ENCODE peak calls at places on chromosome 1, in seven cellular contexts. G, D, B, L, I, V and O are unnamed samples.

GRCh38 chr1:46581685-46582455 is 22.2 kb downstream of the MKNK1 start:
- DNase-seq in G (no peak), D (no peak), B (no peak), L (no peak), I (no peak), V (no peak), O (no peak)

GRCh38 chr1:32702599-32703478 is at the start of gene SYNC:
- DNase-seq in G (no peak), D (peak), B (peak), L (no peak), I (peak), V (peak), O (peak)

GRCh38 chr1:118812555-118812954 is 175.6 kb downstream of the TBX15 start:
- DNase-seq in G (no peak), D (no peak), B (no peak), L (no peak), I (no peak), V (no peak), O (no peak)

GRCh38 chr1:67939176-67939751 is 106.0 kb upstream of the GNG12 start:
- DNase-seq in G (no peak), D (no peak), B (no peak), L (no peak), I (no peak), V (no peak), O (no peak)

GRCh38 chr1:92051948-92052347 is 22.2 kb downstream of the EPHX4 start:
- DNase-seq in G (no peak), D (no peak), B (no peak), L (no peak), I (no peak), V (no peak), O (no peak)

GRCh38 chr1:228089520-228090380 is 7.2 kb downstream of the ARF1 start:
- DNase-seq in G (no peak), D (no peak), B (no peak), L (no peak), I (no peak), V (no peak), O (no peak)

GRCh38 chr1:84165566-84165965 is 21.5 kb downstream of the PRKACB start:
- DNase-seq in G (no peak), D (no peak), B (no peak), L (no peak), I (no peak), V (no peak), O (no peak)

GRCh38 chr1:224430511-224431113 is 4.0 kb downstream of the WDR26 start:
- DNase-seq in G (no peak), D (no peak), B (peak), L (no peak), I (no peak), V (no peak), O (peak)

GRCh38 chr1:66022904-66023620 is 230.4 kb downstream of the PDE4B start:
- DNase-seq in G (no peak), D (no peak), B (peak), L (no peak), I (no peak), V (no peak), O (no peak)

GRCh38 chr1:27137022-27137542 is 17.8 kb downstream of the SLC9A1 start:
- DNase-seq in G (peak), D (no peak), B (no peak), L (peak), I (peak), V (peak), O (peak)

GRCh38 chr1:7331926-7332535 is 439.1 kb upstream of the VAMP3 start:
- DNase-seq in G (peak), D (no peak), B (no peak), L (peak), I (no peak), V (no peak), O (no peak)

GRCh38 chr1:232953176-232953524 is 2.7 kb downstream of the NTPCR start:
- DNase-seq in G (no peak), D (no peak), B (no peak), L (no peak), I (no peak), V (no peak), O (no peak)

GRCh38 chr1:97192872-97193572 is 471.4 kb downstream of the PTBP2 start:
- DNase-seq in G (peak), D (no peak), B (peak), L (no peak), I (no peak), V (no peak), O (no peak)

GRCh38 chr1:65168867-65169266 is 20.9 kb downstream of the AK4 start:
- DNase-seq in G (no peak), D (no peak), B (no peak), L (no peak), I (no peak), V (no peak), O (no peak)

GRCh38 chr1:235254721-235255120 is 73.3 kb downstream of the ARID4B start:
- DNase-seq in G (no peak), D (no peak), B (no peak), L (no peak), I (no peak), V (no peak), O (no peak)

GRCh38 chr1:44288883-44289282 is 66.2 kb downstream of the ERI3 start:
- DNase-seq in G (no peak), D (no peak), B (no peak), L (no peak), I (no peak), V (no peak), O (no peak)

GRCh38 chr1:235648407-235648907 is 1.1 kb downstream of the GNG4 start:
- DNase-seq in G (no peak), D (no peak), B (no peak), L (no peak), I (no peak), V (no peak), O (peak)

GRCh38 chr1:100538935-100539835 is 1.2 kb downstream of the GPR88 start:
- DNase-seq in G (no peak), D (peak), B (peak), L (peak), I (peak), V (no peak), O (peak)

GRCh38 chr1:221829327-221830011 is 87.6 kb upstream of the DUSP10 start:
- DNase-seq in G (no peak), D (no peak), B (peak), L (no peak), I (no peak), V (no peak), O (no peak)

GRCh38 chr1:91736999-91737615 is 148.8 kb downstream of the TGFBR3 start:
- DNase-seq in G (peak), D (no peak), B (peak), L (no peak), I (no peak), V (no peak), O (no peak)

GRCh38 chr1:219088778-219089557 is 84.7 kb upstream of the LYPLAL1 start:
- DNase-seq in G (no peak), D (peak), B (peak), L (no peak), I (peak), V (no peak), O (peak)

GRCh38 chr1:3722846-3723245 is 29.4 kb upstream of the CCDC27 start:
- DNase-seq in G (no peak), D (no peak), B (no peak), L (no peak), I (no peak), V (no peak), O (no peak)

GRCh38 chr1:41900611-41901444 is 17.9 kb downstream of the HIVEP3 start:
- DNase-seq in G (no peak), D (no peak), B (peak), L (no peak), I (no peak), V (no peak), O (no peak)

GRCh38 chr1:180800945-180801344 is 111.8 kb upstream of the KIAA1614 start:
- DNase-seq in G (no peak), D (no peak), B (no peak), L (no peak), I (no peak), V (no peak), O (no peak)

GRCh38 chr1:15525043-15525958 is 1.3 kb upstream of the CASP9 start:
- DNase-seq in G (peak), D (peak), B (no peak), L (peak), I (no peak), V (no peak), O (peak)

GRCh38 chr1:161185282-161185682 is 8.0 kb upstream of the B4GALT3 start:
- DNase-seq in G (no peak), D (peak), B (peak), L (no peak), I (peak), V (peak), O (peak)

GRCh38 chr1:156251527-156251926 is 3.7 kb upstream of the PAQR6 start:
- DNase-seq in G (no peak), D (no peak), B (no peak), L (no peak), I (peak), V (no peak), O (no peak)

GRCh38 chr1:110005971-110006370 is 21.4 kb downstream of the AHCYL1 start:
- DNase-seq in G (no peak), D (no peak), B (peak), L (no peak), I (no peak), V (no peak), O (no peak)

GRCh38 chr1:71490432-71490831 is 409.6 kb upstream of the ZRANB2 start:
- DNase-seq in G (no peak), D (no peak), B (peak), L (no peak), I (no peak), V (no peak), O (no peak)

GRCh38 chr1:228109962-228110488 is 926 bp upstream of the MRPL55 start:
- DNase-seq in G (no peak), D (no peak), B (peak), L (no peak), I (no peak), V (no peak), O (peak)

GRCh38 chr1:59077739-59078503 is 219.0 kb upstream of the FGGY start:
- DNase-seq in G (no peak), D (no peak), B (no peak), L (no peak), I (no peak), V (no peak), O (no peak)

GRCh38 chr1:9249534-9250335 is 15.2 kb downstream of the H6PD start:
- DNase-seq in G (peak), D (peak), B (peak), L (no peak), I (peak), V (peak), O (peak)

GRCh38 chr1:83631836-83632235 is 367.1 kb downstream of the TTLL7 start:
- DNase-seq in G (no peak), D (no peak), B (no peak), L (no peak), I (no peak), V (no peak), O (no peak)

GRCh38 chr1:27488523-27489138 is 1.3 kb downstream of the WASF2 start:
- DNase-seq in G (no peak), D (no peak), B (peak), L (no peak), I (no peak), V (no peak), O (no peak)

GRCh38 chr1:156359973-156360372 is 9.0 kb upstream of the RHBG start:
- DNase-seq in G (no peak), D (peak), B (peak), L (no peak), I (no peak), V (no peak), O (no peak)

GRCh38 chr1:223670458-223671159 is 5.1 kb upstream of the CAPN8 start:
- DNase-seq in G (no peak), D (peak), B (peak), L (no peak), I (no peak), V (no peak), O (peak)

GRCh38 chr1:35558374-35559316 is 1.0 kb downstream of the NCDN start:
- DNase-seq in G (no peak), D (no peak), B (no peak), L (peak), I (no peak), V (no peak), O (peak)

GRCh38 chr1:41804176-41804575 is 114.5 kb downstream of the HIVEP3 start:
- DNase-seq in G (no peak), D (no peak), B (no peak), L (no peak), I (no peak), V (no peak), O (no peak)

GRCh38 chr1:1421147-1421906 is at the start of gene ANKRD65:
- DNase-seq in G (peak), D (no peak), B (no peak), L (no peak), I (no peak), V (no peak), O (no peak)

GRCh38 chr1:201286445-201286844 is 3.1 kb downstream of the PKP1 start:
- DNase-seq in G (no peak), D (no peak), B (no peak), L (no peak), I (no peak), V (no peak), O (no peak)
- TF ChIP-seq POLR2A in G (no peak), D (no peak), B (no peak), L (no peak), I (no peak), V (no peak), O (no peak)

GRCh38 chr1:229620876-229621275 is 5.0 kb downstream of the TAF5L start:
- DNase-seq in G (no peak), D (no peak), B (peak), L (no peak), I (no peak), V (no peak), O (no peak)

GRCh38 chr1:229619614-229620013 is 6.3 kb downstream of the TAF5L start:
- DNase-seq in G (no peak), D (no peak), B (no peak), L (no peak), I (no peak), V (no peak), O (no peak)

GRCh38 chr1:229621663-229622062 is 4.3 kb downstream of the TAF5L start:
- DNase-seq in G (no peak), D (no peak), B (peak), L (no peak), I (no peak), V (no peak), O (no peak)

GRCh38 chr1:229617351-229618100 is 8.4 kb downstream of the TAF5L start:
- DNase-seq in G (no peak), D (no peak), B (no peak), L (no peak), I (no peak), V (no peak), O (no peak)

DNA sequence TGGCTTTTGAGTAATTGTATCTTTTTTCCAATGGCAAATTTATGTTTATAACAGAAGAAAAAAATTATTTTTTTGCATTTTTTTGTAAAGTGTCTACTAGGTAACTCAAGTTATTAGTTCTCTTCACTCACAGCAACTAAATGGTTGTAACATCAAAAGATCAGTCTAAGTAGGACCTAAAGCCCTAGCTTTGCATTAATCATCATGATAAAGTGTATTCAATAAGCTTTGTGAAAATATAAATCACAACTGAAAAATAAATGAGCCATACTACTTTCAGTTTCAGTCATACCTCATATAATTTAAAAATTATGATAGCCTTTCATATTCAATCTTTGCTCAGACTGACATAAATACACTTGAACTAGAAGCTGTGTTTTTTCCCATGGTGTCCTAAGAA is 6.9 kb downstream of the TAF5L start:
- DNase-seq in G (no peak), D (no peak), B (no peak), L (no peak), I (no peak), V (no peak), O (no peak)
- TF ChIP-seq POLR2A in G (no peak), D (no peak), B (no peak), L (no peak), I (no peak), V (no peak), O (no peak)

GRCh38 chr1:23562138-23562819 is 3.0 kb upstream of the ID3 start:
- DNase-seq in G (peak), D (peak), B (peak), L (peak), I (peak), V (no peak), O (no peak)
- TF ChIP-seq POLR2A in G (peak), D (no peak), B (peak), L (no peak), I (peak), V (no peak), O (no peak)

GRCh38 chr1:56911539-56911938 is 54.3 kb downstream of the C8B start:
- DNase-seq in G (no peak), D (no peak), B (no peak), L (no peak), I (no peak), V (no peak), O (no peak)
- TF ChIP-seq POLR2A in G (no peak), D (no peak), B (no peak), L (no peak), I (no peak), V (no peak), O (no peak)